ENCODE peak calls at places on chromosome 1, in five cellular contexts. One of them, this sample, is unnamed.

GRCh38 chr1:44636067-44636466 is 38.2 kb downstream of the TMEM53 start:
- DNase-seq in cardiac muscle cell: no peak
- DNase-seq in A549: no peak
- DNase-seq in mammary epithelial cell: no peak
- DNase-seq in HCT116: no peak
- DNase-seq in this sample: no peak

GRCh38 chr1:246875041-246876026 is 56.4 kb downstream of the AHCTF1 start:
- DNase-seq in cardiac muscle cell: no peak
- DNase-seq in HCT116: no peak
- DNase-seq in mammary epithelial cell: peak; percentile 55
- DNase-seq in A549: no peak
- DNase-seq in this sample: no peak

GRCh38 chr1:187413770-187414169 is 585.0 kb downstream of the PLA2G4A start:
- DNase-seq in mammary epithelial cell: no peak
- DNase-seq in A549: no peak
- DNase-seq in HCT116: peak; percentile 7
- DNase-seq in cardiac muscle cell: no peak
- DNase-seq in this sample: no peak

GRCh38 chr1:53319296-53320101 is 8.4 kb downstream of the LRP8 start:
- DNase-seq in A549: no peak
- DNase-seq in HCT116: no peak
- DNase-seq in mammary epithelial cell: no peak
- DNase-seq in cardiac muscle cell: no peak
- DNase-seq in this sample: no peak

GRCh38 chr1:201450721-201451291 is 18.2 kb downstream of the PHLDA3 start:
- DNase-seq in HCT116: no peak
- DNase-seq in A549: no peak
- DNase-seq in mammary epithelial cell: no peak
- DNase-seq in cardiac muscle cell: peak; percentile 45
- DNase-seq in this sample: no peak

GRCh38 chr1:241782396-241782795 is 65.6 kb upstream of the EXO1 start:
- DNase-seq in mammary epithelial cell: no peak
- DNase-seq in cardiac muscle cell: peak; percentile 18
- DNase-seq in A549: no peak
- DNase-seq in HCT116: no peak
- DNase-seq in this sample: no peak

GRCh38 chr1:98421098-98421460 is 240.4 kb upstream of the SNX7 start:
- DNase-seq in mammary epithelial cell: no peak
- DNase-seq in cardiac muscle cell: no peak
- DNase-seq in HCT116: no peak
- DNase-seq in A549: no peak
- DNase-seq in this sample: no peak

GRCh38 chr1:12384836-12385456 is 155.1 kb downstream of the VPS13D start:
- DNase-seq in cardiac muscle cell: no peak
- DNase-seq in A549: no peak
- DNase-seq in HCT116: no peak
- DNase-seq in mammary epithelial cell: no peak
- DNase-seq in this sample: no peak

GRCh38 chr1:184888505-184888904 is 85.8 kb downstream of the NIBAN1 start:
- DNase-seq in mammary epithelial cell: peak; percentile 44
- DNase-seq in HCT116: peak; percentile 13
- DNase-seq in cardiac muscle cell: no peak
- DNase-seq in A549: no peak
- DNase-seq in this sample: no peak

GRCh38 chr1:59025201-59025600 is 241.4 kb upstream of the JUN start:
- DNase-seq in HCT116: no peak
- DNase-seq in mammary epithelial cell: no peak
- DNase-seq in A549: no peak
- DNase-seq in cardiac muscle cell: no peak
- DNase-seq in this sample: no peak

GRCh38 chr1:63915121-63915520 is 141.3 kb downstream of the ROR1 start:
- DNase-seq in mammary epithelial cell: no peak
- DNase-seq in A549: no peak
- DNase-seq in HCT116: no peak
- DNase-seq in cardiac muscle cell: no peak
- DNase-seq in this sample: no peak

GRCh38 chr1:198681831-198682756 is 43.3 kb downstream of the PTPRC start:
- DNase-seq in mammary epithelial cell: peak; percentile 94
- DNase-seq in A549: no peak
- DNase-seq in cardiac muscle cell: no peak
- DNase-seq in HCT116: no peak
- DNase-seq in this sample: peak; percentile 59

GRCh38 chr1:85224734-85225623 is 24.2 kb upstream of the SYDE2 start:
- DNase-seq in A549: no peak
- DNase-seq in HCT116: no peak
- DNase-seq in cardiac muscle cell: peak; percentile 81
- DNase-seq in mammary epithelial cell: peak; percentile 60
- DNase-seq in this sample: no peak

DNA sequence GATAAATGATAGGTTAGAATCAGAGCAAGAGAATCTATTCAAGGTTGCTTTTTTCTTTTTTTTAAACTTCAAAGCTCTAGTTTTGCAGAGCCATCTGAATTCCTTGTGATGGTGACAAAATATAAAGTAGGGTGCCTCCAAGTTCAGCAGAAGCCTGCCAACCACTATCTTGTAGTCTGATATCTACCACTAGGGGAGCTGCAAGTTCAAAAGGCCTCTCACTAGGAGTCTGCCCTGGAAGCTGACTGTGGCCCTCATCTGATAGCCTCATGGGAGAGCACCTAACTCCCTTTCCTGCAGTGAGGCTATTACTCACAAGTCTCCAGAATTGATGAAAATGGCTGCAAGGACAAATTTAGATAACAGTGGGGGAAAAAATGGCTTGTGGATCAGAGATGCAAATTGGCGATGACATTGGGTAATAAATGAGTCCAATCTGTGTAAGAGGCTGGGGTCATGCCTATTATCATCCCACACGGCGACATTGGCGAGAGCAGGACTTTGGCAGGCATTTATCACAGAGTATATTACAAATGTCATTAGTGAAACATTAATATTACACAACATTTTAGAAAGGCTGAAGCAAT is 10.7 kb upstream of the ZP4 start:
- DNase-seq in mammary epithelial cell: peak; percentile 48
- DNase-seq in cardiac muscle cell: peak; percentile 47
- DNase-seq in HCT116: no peak
- DNase-seq in A549: peak; percentile 32
- DNase-seq in this sample: no peak
- TF ChIP-seq CTCF in mammary epithelial cell: peak; percentile 72
- TF ChIP-seq CTCF in cardiac muscle cell: no peak
- TF ChIP-seq CTCF in HCT116: peak; percentile 27
- TF ChIP-seq CTCF in A549: peak; percentile 19
- TF ChIP-seq CTCF in this sample: peak; percentile 85

DNA sequence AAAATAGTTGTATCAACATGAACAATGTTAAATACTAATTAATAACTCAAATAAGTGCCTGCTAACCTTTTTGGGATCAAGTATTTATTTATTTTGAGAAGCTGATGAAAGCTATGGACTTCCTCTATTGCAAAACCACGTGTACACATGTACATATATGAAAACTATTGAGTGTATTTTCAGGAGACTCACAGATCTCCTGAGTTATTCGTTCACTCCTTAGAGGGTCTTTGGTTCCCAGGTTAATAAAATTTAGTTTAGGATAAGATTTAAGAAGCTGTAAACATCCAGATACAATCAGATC is 130.5 kb downstream of the DISC1 start:
- DNase-seq in mammary epithelial cell: no peak
- DNase-seq in HCT116: peak; percentile 2
- DNase-seq in A549: no peak
- DNase-seq in cardiac muscle cell: no peak
- DNase-seq in this sample: no peak
- TF ChIP-seq CTCF in mammary epithelial cell: no peak
- TF ChIP-seq CTCF in HCT116: no peak
- TF ChIP-seq CTCF in A549: no peak
- TF ChIP-seq CTCF in cardiac muscle cell: no peak
- TF ChIP-seq CTCF in this sample: no peak

GRCh38 chr1:60974524-60974923 is 107.8 kb upstream of the NFIA start:
- DNase-seq in cardiac muscle cell: no peak
- DNase-seq in A549: no peak
- DNase-seq in mammary epithelial cell: no peak
- DNase-seq in HCT116: no peak
- DNase-seq in this sample: no peak

GRCh38 chr1:60972841-60973364 is 109.5 kb upstream of the NFIA start:
- DNase-seq in A549: no peak
- DNase-seq in mammary epithelial cell: peak; percentile 89
- DNase-seq in cardiac muscle cell: no peak
- DNase-seq in HCT116: no peak
- DNase-seq in this sample: peak; percentile 36

GRCh38 chr1:60971330-60971729 is 111.0 kb upstream of the NFIA start:
- DNase-seq in HCT116: no peak
- DNase-seq in cardiac muscle cell: no peak
- DNase-seq in mammary epithelial cell: no peak
- DNase-seq in A549: no peak
- DNase-seq in this sample: no peak

GRCh38 chr1:60974973-60975372 is 107.4 kb upstream of the NFIA start:
- DNase-seq in A549: no peak
- DNase-seq in mammary epithelial cell: no peak
- DNase-seq in cardiac muscle cell: no peak
- DNase-seq in HCT116: no peak
- DNase-seq in this sample: no peak

DNA sequence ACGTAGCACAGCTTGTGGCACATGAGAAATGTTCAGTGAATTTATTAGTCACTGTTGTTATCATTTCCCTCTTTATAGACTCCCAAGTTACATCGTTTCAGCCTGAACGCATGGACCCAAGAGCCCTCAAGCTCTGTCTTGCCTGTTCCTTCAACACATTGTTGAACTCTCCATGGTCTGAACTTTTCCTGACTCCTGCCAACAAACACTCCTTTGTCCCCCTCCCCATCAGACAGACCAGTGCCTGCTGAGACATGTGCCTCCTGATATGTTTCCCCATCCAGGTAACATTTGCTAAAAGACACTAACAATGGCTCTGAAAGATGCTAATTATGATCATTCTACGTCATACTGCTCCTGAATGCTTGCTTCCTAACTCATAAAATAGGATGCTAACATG is 108.7 kb upstream of the NFIA start:
- DNase-seq in mammary epithelial cell: peak; percentile 87
- DNase-seq in HCT116: no peak
- DNase-seq in A549: no peak
- DNase-seq in cardiac muscle cell: no peak
- DNase-seq in this sample: no peak
- TF ChIP-seq CTCF in mammary epithelial cell: no peak
- TF ChIP-seq CTCF in HCT116: no peak
- TF ChIP-seq CTCF in A549: no peak
- TF ChIP-seq CTCF in cardiac muscle cell: no peak
- TF ChIP-seq CTCF in this sample: no peak

GRCh38 chr1:231969078-231969477 is 342.5 kb downstream of the DISC1 start:
- DNase-seq in cardiac muscle cell: no peak
- DNase-seq in mammary epithelial cell: no peak
- DNase-seq in HCT116: no peak
- DNase-seq in A549: no peak
- DNase-seq in this sample: no peak

GRCh38 chr1:231965615-231966014 is 339.0 kb downstream of the DISC1 start:
- DNase-seq in HCT116: no peak
- DNase-seq in cardiac muscle cell: no peak
- DNase-seq in A549: no peak
- DNase-seq in mammary epithelial cell: no peak
- DNase-seq in this sample: no peak

GRCh38 chr1:231964955-231965354 is 338.4 kb downstream of the DISC1 start:
- DNase-seq in mammary epithelial cell: no peak
- DNase-seq in A549: no peak
- DNase-seq in cardiac muscle cell: no peak
- DNase-seq in HCT116: no peak
- DNase-seq in this sample: no peak

GRCh38 chr1:231964241-231964640 is 337.7 kb downstream of the DISC1 start:
- DNase-seq in A549: no peak
- DNase-seq in cardiac muscle cell: no peak
- DNase-seq in mammary epithelial cell: no peak
- DNase-seq in HCT116: no peak
- DNase-seq in this sample: no peak

DNA sequence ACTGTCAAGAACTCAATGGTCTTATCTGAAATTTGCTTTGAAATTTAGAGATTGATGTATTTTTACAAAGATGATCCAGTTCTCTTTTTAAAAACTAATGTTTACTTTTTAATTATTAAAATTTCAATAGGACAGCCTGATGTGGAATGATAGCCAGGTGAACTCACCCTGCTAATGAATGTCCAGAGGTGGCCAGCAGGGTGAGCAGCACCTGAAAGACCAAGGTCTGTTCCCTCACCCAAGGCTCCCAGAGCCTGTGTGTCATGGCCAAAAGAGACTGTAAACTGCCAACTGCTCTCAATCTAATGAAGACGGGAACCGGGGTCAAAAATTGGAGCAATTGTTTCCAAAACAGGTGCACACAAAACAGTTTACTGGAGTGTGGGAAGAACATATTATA is 340.4 kb downstream of the DISC1 start:
- DNase-seq in mammary epithelial cell: no peak
- DNase-seq in HCT116: no peak
- DNase-seq in cardiac muscle cell: no peak
- DNase-seq in A549: no peak
- DNase-seq in this sample: no peak
- TF ChIP-seq CTCF in mammary epithelial cell: no peak
- TF ChIP-seq CTCF in HCT116: peak; percentile 16
- TF ChIP-seq CTCF in cardiac muscle cell: no peak
- TF ChIP-seq CTCF in A549: no peak
- TF ChIP-seq CTCF in this sample: peak; percentile 30

GRCh38 chr1:51463561-51463960 is 55.5 kb downstream of the EPS15 start:
- DNase-seq in HCT116: no peak
- DNase-seq in mammary epithelial cell: no peak
- DNase-seq in cardiac muscle cell: no peak
- DNase-seq in A549: no peak
- DNase-seq in this sample: no peak

GRCh38 chr1:51469518-51469917 is 49.5 kb downstream of the EPS15 start:
- DNase-seq in mammary epithelial cell: no peak
- DNase-seq in cardiac muscle cell: no peak
- DNase-seq in HCT116: no peak
- DNase-seq in A549: no peak
- DNase-seq in this sample: no peak

GRCh38 chr1:51464828-51465227 is 54.2 kb downstream of the EPS15 start:
- DNase-seq in mammary epithelial cell: no peak
- DNase-seq in A549: no peak
- DNase-seq in HCT116: no peak
- DNase-seq in cardiac muscle cell: no peak
- DNase-seq in this sample: no peak
- TF ChIP-seq CTCF in mammary epithelial cell: no peak
- TF ChIP-seq CTCF in A549: no peak
- TF ChIP-seq CTCF in HCT116: no peak
- TF ChIP-seq CTCF in cardiac muscle cell: no peak
- TF ChIP-seq CTCF in this sample: no peak